ENCODE peak calls at places on chromosomes 12 and 14, in eight cellular contexts. One of them, this sample, is unnamed.

GRCh38 chr12:124032265-124032886 is 59.4 kb downstream of the ZNF664 start:
- DNase-seq in ascending aorta: no peak
- DNase-seq in mammary epithelial cell: peak; percentile 37
- DNase-seq in esophagus squamous epithelium: no peak
- DNase-seq in HepG2: peak; percentile 36
- DNase-seq in BE2C: peak; percentile 66
- DNase-seq in lower leg skin: no peak
- DNase-seq in uterus: peak; percentile 58
- DNase-seq in this sample: peak; percentile 80

GRCh38 chr12:47071241-47071852 is 8.1 kb upstream of the PCED1B start:
- DNase-seq in mammary epithelial cell: no peak
- DNase-seq in uterus: no peak
- DNase-seq in ascending aorta: no peak
- DNase-seq in lower leg skin: no peak
- DNase-seq in HepG2: peak; percentile 6
- DNase-seq in BE2C: no peak
- DNase-seq in esophagus squamous epithelium: no peak
- DNase-seq in this sample: no peak

GRCh38 chr14:35161231-35161630 is 38.9 kb downstream of the PRORP start:
- DNase-seq in BE2C: no peak
- DNase-seq in esophagus squamous epithelium: no peak
- DNase-seq in uterus: no peak
- DNase-seq in mammary epithelial cell: peak; percentile 53
- DNase-seq in ascending aorta: no peak
- DNase-seq in lower leg skin: no peak
- DNase-seq in HepG2: no peak
- DNase-seq in this sample: no peak

GRCh38 chr14:75449703-75450102 is 21.9 kb downstream of the JDP2 start:
- DNase-seq in mammary epithelial cell: no peak
- DNase-seq in BE2C: no peak
- DNase-seq in uterus: no peak
- DNase-seq in lower leg skin: no peak
- DNase-seq in esophagus squamous epithelium: no peak
- DNase-seq in ascending aorta: no peak
- DNase-seq in HepG2: no peak
- DNase-seq in this sample: no peak

GRCh38 chr12:89448951-89449371 is 75.6 kb downstream of the GALNT4 start:
- DNase-seq in ascending aorta: no peak
- DNase-seq in uterus: no peak
- DNase-seq in BE2C: no peak
- DNase-seq in esophagus squamous epithelium: no peak
- DNase-seq in mammary epithelial cell: peak; percentile 43
- DNase-seq in HepG2: no peak
- DNase-seq in lower leg skin: no peak
- DNase-seq in this sample: no peak

GRCh38 chr12:12561305-12562015 is 1.2 kb downstream of the DUSP16 start:
- DNase-seq in uterus: peak; percentile 65
- DNase-seq in BE2C: peak; percentile 64
- DNase-seq in ascending aorta: peak; percentile 29
- DNase-seq in HepG2: peak; percentile 53
- DNase-seq in lower leg skin: peak; percentile 46
- DNase-seq in esophagus squamous epithelium: no peak
- DNase-seq in mammary epithelial cell: peak; percentile 55
- DNase-seq in this sample: no peak

GRCh38 chr14:82725188-82725587 is 1191.5 kb upstream of the SEL1L start:
- DNase-seq in mammary epithelial cell: no peak
- DNase-seq in BE2C: no peak
- DNase-seq in HepG2: no peak
- DNase-seq in ascending aorta: no peak
- DNase-seq in lower leg skin: no peak
- DNase-seq in uterus: no peak
- DNase-seq in esophagus squamous epithelium: no peak
- DNase-seq in this sample: no peak

GRCh38 chr12:49264466-49264872 is 413 bp upstream of the TUBA1C start:
- DNase-seq in uterus: no peak
- DNase-seq in esophagus squamous epithelium: no peak
- DNase-seq in BE2C: no peak
- DNase-seq in HepG2: no peak
- DNase-seq in mammary epithelial cell: no peak
- DNase-seq in ascending aorta: no peak
- DNase-seq in lower leg skin: no peak
- DNase-seq in this sample: peak; percentile 45

GRCh38 chr14:65483647-65484046 is 71.1 kb downstream of the FUT8 start:
- DNase-seq in uterus: no peak
- DNase-seq in lower leg skin: no peak
- DNase-seq in BE2C: no peak
- DNase-seq in ascending aorta: no peak
- DNase-seq in mammary epithelial cell: peak; percentile 60
- DNase-seq in HepG2: no peak
- DNase-seq in esophagus squamous epithelium: no peak
- DNase-seq in this sample: no peak

GRCh38 chr12:47900480-47901129 is 4.2 kb downstream of the VDR start:
- DNase-seq in lower leg skin: no peak
- DNase-seq in ascending aorta: no peak
- DNase-seq in mammary epithelial cell: peak; percentile 91
- DNase-seq in BE2C: no peak
- DNase-seq in HepG2: peak; percentile 86
- DNase-seq in esophagus squamous epithelium: no peak
- DNase-seq in uterus: no peak
- DNase-seq in this sample: no peak

GRCh38 chr12:121494093-121494787 is 86.6 kb downstream of the KDM2B start:
- DNase-seq in HepG2: no peak
- DNase-seq in mammary epithelial cell: no peak
- DNase-seq in esophagus squamous epithelium: no peak
- DNase-seq in BE2C: peak; percentile 54
- DNase-seq in uterus: peak; percentile 33
- DNase-seq in lower leg skin: no peak
- DNase-seq in ascending aorta: no peak
- DNase-seq in this sample: peak; percentile 29

GRCh38 chr14:21923820-21924219 is 250.2 kb upstream of the OR4E1 start:
- DNase-seq in esophagus squamous epithelium: no peak
- DNase-seq in mammary epithelial cell: no peak
- DNase-seq in HepG2: no peak
- DNase-seq in uterus: no peak
- DNase-seq in lower leg skin: no peak
- DNase-seq in BE2C: no peak
- DNase-seq in ascending aorta: no peak
- DNase-seq in this sample: no peak

GRCh38 chr14:96592591-96593388 is 90.6 kb downstream of the PAPOLA start:
- DNase-seq in BE2C: peak; percentile 63
- DNase-seq in uterus: no peak
- DNase-seq in lower leg skin: no peak
- DNase-seq in HepG2: peak; percentile 10
- DNase-seq in esophagus squamous epithelium: no peak
- DNase-seq in ascending aorta: no peak
- DNase-seq in mammary epithelial cell: peak; percentile 17
- DNase-seq in this sample: peak; percentile 80

GRCh38 chr14:45253754-45254300 is 825 bp upstream of the MIS18BP1 start:
- DNase-seq in esophagus squamous epithelium: no peak
- DNase-seq in ascending aorta: no peak
- DNase-seq in BE2C: no peak
- DNase-seq in HepG2: no peak
- DNase-seq in lower leg skin: no peak
- DNase-seq in mammary epithelial cell: peak; percentile 63
- DNase-seq in uterus: peak; percentile 44
- DNase-seq in this sample: peak; percentile 37

GRCh38 chr14:68782091-68782981 is 10.5 kb downstream of the ZFP36L1 start:
- DNase-seq in esophagus squamous epithelium: no peak
- DNase-seq in BE2C: no peak
- DNase-seq in uterus: peak; percentile 44
- DNase-seq in ascending aorta: no peak
- DNase-seq in HepG2: no peak
- DNase-seq in lower leg skin: no peak
- DNase-seq in mammary epithelial cell: no peak
- DNase-seq in this sample: no peak

GRCh38 chr12:32483499-32483898 is 84.1 kb downstream of the FGD4 start:
- DNase-seq in lower leg skin: peak; percentile 29
- DNase-seq in HepG2: no peak
- DNase-seq in esophagus squamous epithelium: no peak
- DNase-seq in mammary epithelial cell: no peak
- DNase-seq in uterus: no peak
- DNase-seq in ascending aorta: no peak
- DNase-seq in BE2C: no peak
- DNase-seq in this sample: no peak

GRCh38 chr14:71592361-71592760 is 339.9 kb upstream of the RGS6 start:
- DNase-seq in lower leg skin: no peak
- DNase-seq in esophagus squamous epithelium: no peak
- DNase-seq in HepG2: no peak
- DNase-seq in uterus: no peak
- DNase-seq in ascending aorta: no peak
- DNase-seq in BE2C: no peak
- DNase-seq in mammary epithelial cell: no peak
- DNase-seq in this sample: no peak

GRCh38 chr14:70152704-70153103 is 36.0 kb downstream of the SLC8A3 start:
- DNase-seq in ascending aorta: no peak
- DNase-seq in HepG2: no peak
- DNase-seq in mammary epithelial cell: no peak
- DNase-seq in uterus: no peak
- DNase-seq in esophagus squamous epithelium: no peak
- DNase-seq in BE2C: peak; percentile 23
- DNase-seq in lower leg skin: no peak
- DNase-seq in this sample: no peak

GRCh38 chr12:92432724-92433281 is 270.0 kb upstream of the PLEKHG7 start:
- DNase-seq in esophagus squamous epithelium: no peak
- DNase-seq in ascending aorta: no peak
- DNase-seq in lower leg skin: no peak
- DNase-seq in BE2C: no peak
- DNase-seq in mammary epithelial cell: no peak
- DNase-seq in HepG2: no peak
- DNase-seq in uterus: no peak
- DNase-seq in this sample: no peak

GRCh38 chr12:57629897-57630471 is 3.0 kb downstream of the B4GALNT1 start:
- DNase-seq in BE2C: no peak
- DNase-seq in uterus: no peak
- DNase-seq in HepG2: no peak
- DNase-seq in lower leg skin: no peak
- DNase-seq in ascending aorta: no peak
- DNase-seq in mammary epithelial cell: no peak
- DNase-seq in esophagus squamous epithelium: no peak
- DNase-seq in this sample: no peak

GRCh38 chr14:69259531-69260245 is at the start of gene GALNT16:
- DNase-seq in lower leg skin: no peak
- DNase-seq in BE2C: peak; percentile 78
- DNase-seq in ascending aorta: no peak
- DNase-seq in HepG2: no peak
- DNase-seq in mammary epithelial cell: no peak
- DNase-seq in uterus: peak; percentile 44
- DNase-seq in esophagus squamous epithelium: no peak
- DNase-seq in this sample: peak; percentile 27

GRCh38 chr14:67599698-67600561 is at the start of gene PIGH:
- DNase-seq in mammary epithelial cell: peak; percentile 84
- DNase-seq in HepG2: peak; percentile 83
- DNase-seq in uterus: peak; percentile 92
- DNase-seq in esophagus squamous epithelium: peak; percentile 42
- DNase-seq in BE2C: peak; percentile 95
- DNase-seq in ascending aorta: peak; percentile 56
- DNase-seq in lower leg skin: peak; percentile 83
- DNase-seq in this sample: peak; percentile 86

GRCh38 chr14:97634786-97635185 is 837.6 kb downstream of the VRK1 start:
- DNase-seq in mammary epithelial cell: no peak
- DNase-seq in HepG2: no peak
- DNase-seq in uterus: no peak
- DNase-seq in esophagus squamous epithelium: no peak
- DNase-seq in BE2C: no peak
- DNase-seq in lower leg skin: no peak
- DNase-seq in ascending aorta: no peak
- DNase-seq in this sample: no peak

GRCh38 chr12:67994046-67994445 is 4.8 kb downstream of the IFNG-AS1 start:
- DNase-seq in lower leg skin: no peak
- DNase-seq in uterus: no peak
- DNase-seq in BE2C: no peak
- DNase-seq in ascending aorta: no peak
- DNase-seq in mammary epithelial cell: no peak
- DNase-seq in HepG2: no peak
- DNase-seq in esophagus squamous epithelium: no peak
- DNase-seq in this sample: no peak
- TF ChIP-seq CTCF in lower leg skin: no peak
- TF ChIP-seq CTCF in uterus: no peak
- TF ChIP-seq CTCF in BE2C: no peak
- TF ChIP-seq CTCF in ascending aorta: no peak
- TF ChIP-seq CTCF in mammary epithelial cell: no peak
- TF ChIP-seq CTCF in HepG2: no peak
- TF ChIP-seq CTCF in esophagus squamous epithelium: no peak
- TF ChIP-seq CTCF in this sample: no peak

DNA sequence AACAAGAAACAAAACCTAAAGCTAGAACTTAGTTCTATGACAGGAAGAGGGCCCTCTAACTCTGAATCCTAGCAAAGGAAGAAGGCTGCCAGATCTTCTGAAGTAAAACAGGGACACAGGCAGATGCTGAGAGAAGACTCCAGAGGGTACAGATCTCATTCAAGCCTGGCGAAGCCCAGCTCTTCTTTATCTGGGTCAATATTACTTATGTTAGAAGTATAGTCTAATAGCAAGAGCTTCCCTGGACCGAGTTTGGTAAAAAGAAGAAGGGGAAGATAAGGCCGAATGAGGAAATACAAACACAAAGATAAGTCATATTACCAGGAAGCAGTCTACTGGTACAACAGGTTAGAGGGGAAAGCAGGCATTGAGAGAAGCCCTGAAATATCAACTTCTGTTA is 79.9 kb upstream of the CCDC91 start:
- DNase-seq in ascending aorta: no peak
- DNase-seq in mammary epithelial cell: no peak
- DNase-seq in HepG2: no peak
- DNase-seq in uterus: no peak
- DNase-seq in esophagus squamous epithelium: no peak
- DNase-seq in BE2C: no peak
- DNase-seq in lower leg skin: no peak
- DNase-seq in this sample: no peak
- TF ChIP-seq CTCF in ascending aorta: no peak
- TF ChIP-seq CTCF in mammary epithelial cell: no peak
- TF ChIP-seq CTCF in HepG2: no peak
- TF ChIP-seq CTCF in uterus: no peak
- TF ChIP-seq CTCF in esophagus squamous epithelium: no peak
- TF ChIP-seq CTCF in BE2C: peak; percentile 9
- TF ChIP-seq CTCF in lower leg skin: no peak
- TF ChIP-seq CTCF in this sample: no peak

GRCh38 chr12:40375076-40375475 is 150.3 kb downstream of the LRRK2 start:
- DNase-seq in mammary epithelial cell: no peak
- DNase-seq in lower leg skin: no peak
- DNase-seq in esophagus squamous epithelium: no peak
- DNase-seq in HepG2: peak; percentile 2
- DNase-seq in uterus: no peak
- DNase-seq in BE2C: no peak
- DNase-seq in ascending aorta: no peak
- DNase-seq in this sample: no peak
- TF ChIP-seq CTCF in mammary epithelial cell: peak; percentile 38
- TF ChIP-seq CTCF in lower leg skin: no peak
- TF ChIP-seq CTCF in esophagus squamous epithelium: no peak
- TF ChIP-seq CTCF in HepG2: no peak
- TF ChIP-seq CTCF in uterus: no peak
- TF ChIP-seq CTCF in BE2C: peak; percentile 34
- TF ChIP-seq CTCF in ascending aorta: no peak
- TF ChIP-seq CTCF in this sample: no peak

DNA sequence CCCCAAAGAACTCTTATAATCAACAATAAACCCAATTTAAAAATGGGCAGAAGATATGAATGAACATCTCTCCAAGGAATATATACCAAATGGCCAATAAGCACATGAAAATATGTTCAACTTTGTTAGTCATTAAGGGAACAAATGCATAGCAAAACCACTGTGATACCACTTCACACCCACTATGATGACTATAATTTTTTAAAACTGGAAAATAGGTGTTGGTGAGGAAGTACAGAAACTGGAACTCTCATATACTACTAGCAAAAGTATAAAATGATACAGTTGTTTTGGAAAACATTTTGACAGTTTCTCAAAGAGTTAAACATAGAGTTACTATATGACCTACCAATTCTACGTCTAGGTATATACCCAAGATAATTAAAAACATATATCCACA is 9.4 kb upstream of the HEATR5A start:
- DNase-seq in esophagus squamous epithelium: no peak
- DNase-seq in mammary epithelial cell: no peak
- DNase-seq in HepG2: no peak
- DNase-seq in ascending aorta: no peak
- DNase-seq in lower leg skin: no peak
- DNase-seq in uterus: no peak
- DNase-seq in BE2C: no peak
- DNase-seq in this sample: no peak
- TF ChIP-seq CTCF in esophagus squamous epithelium: no peak
- TF ChIP-seq CTCF in mammary epithelial cell: no peak
- TF ChIP-seq CTCF in HepG2: no peak
- TF ChIP-seq CTCF in ascending aorta: no peak
- TF ChIP-seq CTCF in lower leg skin: no peak
- TF ChIP-seq CTCF in uterus: no peak
- TF ChIP-seq CTCF in BE2C: no peak
- TF ChIP-seq CTCF in this sample: no peak

This sample was measured in RWPE1.